ENCODE peak calls at places on chromosome 11, in four cellular contexts. One of them, this sample, is unnamed.
A peak's percentile ranks its signal among the peaks of the same experiment; 100 is the strongest.

GRCh38 chr11:104946907-104947306 is 21.5 kb downstream of the CASP4 start:
- DNase-seq in GM23338: peak; percentile 71
- DNase-seq in PC-3: peak; percentile 87
- DNase-seq in cardiac fibroblast: peak; percentile 81
- DNase-seq in this sample: peak; percentile 59

GRCh38 chr11:6962141-6962540 is 35.9 kb downstream of the ZNF215 start:
- DNase-seq in GM23338: peak; percentile 5
- DNase-seq in PC-3: no peak
- DNase-seq in cardiac fibroblast: no peak
- DNase-seq in this sample: no peak

GRCh38 chr11:58276151-58276550 is 8.1 kb upstream of the OR10W1 start:
- DNase-seq in GM23338: no peak
- DNase-seq in PC-3: no peak
- DNase-seq in cardiac fibroblast: peak; percentile 41
- DNase-seq in this sample: no peak

GRCh38 chr11:63567044-63567840 is 4.1 kb upstream of the PLAAT2 start:
- DNase-seq in GM23338: peak; percentile 49
- DNase-seq in PC-3: peak; percentile 97
- DNase-seq in cardiac fibroblast: peak; percentile 89
- DNase-seq in this sample: peak; percentile 49

GRCh38 chr11:78268516-78269410 is 80.0 kb downstream of the USP35 start:
- DNase-seq in GM23338: no peak
- DNase-seq in PC-3: no peak
- DNase-seq in cardiac fibroblast: peak; percentile 49
- DNase-seq in this sample: peak; percentile 11

GRCh38 chr11:122101625-122102291 is 14.3 kb downstream of the BLID start:
- DNase-seq in GM23338: peak; percentile 87
- DNase-seq in PC-3: no peak
- DNase-seq in cardiac fibroblast: peak; percentile 81
- DNase-seq in this sample: peak; percentile 90

GRCh38 chr11:10309163-10310093 is 4.6 kb downstream of the ADM start:
- DNase-seq in GM23338: peak; percentile 32
- DNase-seq in PC-3: peak; percentile 89
- DNase-seq in cardiac fibroblast: peak; percentile 77
- DNase-seq in this sample: peak; percentile 99

GRCh38 chr11:123535401-123535800 is 105.3 kb downstream of the GRAMD1B start:
- DNase-seq in GM23338: no peak
- DNase-seq in PC-3: peak; percentile 39
- DNase-seq in cardiac fibroblast: no peak
- DNase-seq in this sample: no peak

GRCh38 chr11:35043933-35044332 is 95.0 kb upstream of the CD44 start:
- DNase-seq in GM23338: no peak
- DNase-seq in PC-3: no peak
- DNase-seq in cardiac fibroblast: peak; percentile 32
- DNase-seq in this sample: no peak

GRCh38 chr11:86741489-86742435 is 58.6 kb upstream of the PRSS23 start:
- DNase-seq in GM23338: no peak
- DNase-seq in PC-3: peak; percentile 91
- DNase-seq in cardiac fibroblast: peak; percentile 95
- DNase-seq in this sample: peak; percentile 77
- H3K4me3 ChIP-seq in GM23338: no peak overlapping the region
- H3K4me3 ChIP-seq in PC-3: peak overlapping the region; percentile 37
- H3K4me3 ChIP-seq in cardiac fibroblast: no peak overlapping the region
- H3K4me3 ChIP-seq in this sample: no peak overlapping the region

GRCh38 chr11:83220279-83220678 is 26.8 kb downstream of the ANKRD42 start:
- DNase-seq in GM23338: no peak
- DNase-seq in PC-3: peak; percentile 19
- DNase-seq in cardiac fibroblast: no peak
- DNase-seq in this sample: no peak
- H3K4me3 ChIP-seq in GM23338: no peak overlapping the region
- H3K4me3 ChIP-seq in PC-3: no peak overlapping the region
- H3K4me3 ChIP-seq in cardiac fibroblast: no peak overlapping the region
- H3K4me3 ChIP-seq in this sample: no peak overlapping the region

GRCh38 chr11:72850832-72851231 is 36.6 kb downstream of the ATG16L2 start:
- DNase-seq in GM23338: no peak
- DNase-seq in PC-3: no peak
- DNase-seq in cardiac fibroblast: no peak
- DNase-seq in this sample: no peak
- H3K4me3 ChIP-seq in GM23338: no peak overlapping the region
- H3K4me3 ChIP-seq in PC-3: no peak overlapping the region
- H3K4me3 ChIP-seq in cardiac fibroblast: no peak overlapping the region
- H3K4me3 ChIP-seq in this sample: no peak overlapping the region

GRCh38 chr11:86951706-86952105 is 3.5 kb downstream of the FZD4 start:
- DNase-seq in GM23338: no peak
- DNase-seq in PC-3: no peak
- DNase-seq in cardiac fibroblast: no peak
- DNase-seq in this sample: no peak

GRCh38 chr11:86954288-86955110 is 696 bp downstream of the FZD4 start:
- DNase-seq in GM23338: peak; percentile 76
- DNase-seq in PC-3: no peak
- DNase-seq in cardiac fibroblast: no peak
- DNase-seq in this sample: no peak

GRCh38 chr11:86949995-86950993 is 4.9 kb downstream of the FZD4 start:
- DNase-seq in GM23338: no peak
- DNase-seq in PC-3: peak; percentile 24
- DNase-seq in cardiac fibroblast: peak; percentile 67
- DNase-seq in this sample: peak; percentile 38

GRCh38 chr11:86952933-86953637 is 2.1 kb downstream of the FZD4 start:
- DNase-seq in GM23338: peak; percentile 28
- DNase-seq in PC-3: no peak
- DNase-seq in cardiac fibroblast: peak; percentile 83
- DNase-seq in this sample: no peak

GRCh38 chr11:86952221-86952875 is 2.8 kb downstream of the FZD4 start:
- DNase-seq in GM23338: no peak
- DNase-seq in PC-3: no peak
- DNase-seq in cardiac fibroblast: peak; percentile 59
- DNase-seq in this sample: no peak
- H3K4me3 ChIP-seq in GM23338: no peak overlapping the region
- H3K4me3 ChIP-seq in PC-3: no peak overlapping the region
- H3K4me3 ChIP-seq in cardiac fibroblast: no peak overlapping the region
- H3K4me3 ChIP-seq in this sample: no peak overlapping the region